ENCODE peak calls at places on chromosomes 3 and 15, in nine cellular contexts. J is neural crest cell, Q is HFF-Myc, O is tibial nerve, D is mesothelial cell of epicardium, Z is psoas muscle, Y is heart left ventricle, X is GM10248, P is B cell. K is an unnamed sample.

GRCh38 chr3:140931801-140932200 is 9.8 kb upstream of the SLC25A36 start:
- DNase-seq in J (no peak), Q (no peak), O (no peak), D (no peak), Z (no peak), Y (no peak), X (no peak), P (no peak), K (no peak)

GRCh38 chr15:48058371-48058770 is 62.4 kb upstream of the SLC24A5 start:
- DNase-seq in J (no peak), Q (no peak), O (no peak), D (no peak), Z (no peak), Y (no peak), X (no peak), P (no peak), K (no peak)

GRCh38 chr3:123094492-123094891 is 27.7 kb downstream of the PDIA5 start:
- DNase-seq in J (no peak), Q (no peak), O (no peak), D (no peak), Z (no peak), Y (peak; percentile 10), X (no peak), P (no peak), K (no peak)

GRCh38 chr3:144059481-144059880 is 87.9 kb downstream of the DIPK2A start:
- DNase-seq in J (no peak), Q (no peak), O (no peak), D (no peak), Z (no peak), Y (no peak), X (no peak), P (no peak), K (no peak)

GRCh38 chr3:129122697-129123055 is 1.1 kb upstream of the RAB43 start:
- DNase-seq in J (no peak), Q (no peak), O (no peak), D (peak; percentile 53), Z (no peak), Y (no peak), X (no peak), P (peak; percentile 32), K (no peak)

GRCh38 chr15:80106051-80106450 is 46.6 kb downstream of the ZFAND6 start:
- DNase-seq in J (no peak), Q (no peak), O (no peak), D (no peak), Z (no peak), Y (no peak), X (no peak), P (no peak), K (no peak)

GRCh38 chr3:105553851-105554250 is 187.1 kb downstream of the ALCAM start:
- DNase-seq in J (no peak), Q (no peak), O (no peak), D (no peak), Z (no peak), Y (no peak), X (no peak), P (no peak), K (no peak)

GRCh38 chr3:182078929-182079328 is 367.2 kb downstream of the SOX2 start:
- DNase-seq in J (no peak), Q (no peak), O (no peak), D (no peak), Z (no peak), Y (no peak), X (no peak), P (no peak), K (no peak)

GRCh38 chr15:91853968-91854943 is 748 bp downstream of the SLCO3A1 start:
- DNase-seq in J (peak; percentile 35), Q (no peak), O (no peak), D (no peak), Z (peak; percentile 68), Y (peak; percentile 62), X (no peak), P (peak; percentile 19), K (peak; percentile 43)

GRCh38 chr3:152203677-152204076 is 65.1 kb upstream of the MBNL1 start:
- DNase-seq in J (no peak), Q (no peak), O (no peak), D (no peak), Z (no peak), Y (no peak), X (no peak), P (no peak), K (no peak)

GRCh38 chr3:188595890-188596376 is 442.0 kb downstream of the LPP start:
- DNase-seq in J (no peak), Q (peak; percentile 57), O (no peak), D (no peak), Z (no peak), Y (no peak), X (no peak), P (no peak), K (no peak)

GRCh38 chr3:179840985-179841384 is 188.1 kb downstream of the USP13 start:
- DNase-seq in J (no peak), Q (peak; percentile 12), O (no peak), D (peak; percentile 44), Z (no peak), Y (peak; percentile 30), X (no peak), P (no peak), K (no peak)

GRCh38 chr3:150077581-150078247 is 107.0 kb upstream of the PFN2 start:
- DNase-seq in J (no peak), Q (no peak), O (no peak), D (no peak), Z (no peak), Y (no peak), X (no peak), P (no peak), K (no peak)

GRCh38 chr3:41716391-41716910 is 245.5 kb downstream of the ULK4 start:
- DNase-seq in J (no peak), Q (no peak), O (no peak), D (no peak), Z (no peak), Y (no peak), X (no peak), P (no peak), K (no peak)

GRCh38 chr3:11077466-11077865 is 76.8 kb upstream of the HRH1 start:
- DNase-seq in J (no peak), Q (no peak), O (no peak), D (no peak), Z (no peak), Y (no peak), X (no peak), P (no peak), K (no peak)

GRCh38 chr3:197539651-197540051 is 16.1 kb downstream of the BDH1 start:
- DNase-seq in J (no peak), Q (no peak), O (no peak), D (no peak), Z (no peak), Y (no peak), X (no peak), P (no peak), K (no peak)
- TF ChIP-seq CTCF in J (no peak), Q (no peak), O (no peak), D (no peak), Z (no peak), Y (no peak), X (no peak), P (no peak), K (no peak)

DNA sequence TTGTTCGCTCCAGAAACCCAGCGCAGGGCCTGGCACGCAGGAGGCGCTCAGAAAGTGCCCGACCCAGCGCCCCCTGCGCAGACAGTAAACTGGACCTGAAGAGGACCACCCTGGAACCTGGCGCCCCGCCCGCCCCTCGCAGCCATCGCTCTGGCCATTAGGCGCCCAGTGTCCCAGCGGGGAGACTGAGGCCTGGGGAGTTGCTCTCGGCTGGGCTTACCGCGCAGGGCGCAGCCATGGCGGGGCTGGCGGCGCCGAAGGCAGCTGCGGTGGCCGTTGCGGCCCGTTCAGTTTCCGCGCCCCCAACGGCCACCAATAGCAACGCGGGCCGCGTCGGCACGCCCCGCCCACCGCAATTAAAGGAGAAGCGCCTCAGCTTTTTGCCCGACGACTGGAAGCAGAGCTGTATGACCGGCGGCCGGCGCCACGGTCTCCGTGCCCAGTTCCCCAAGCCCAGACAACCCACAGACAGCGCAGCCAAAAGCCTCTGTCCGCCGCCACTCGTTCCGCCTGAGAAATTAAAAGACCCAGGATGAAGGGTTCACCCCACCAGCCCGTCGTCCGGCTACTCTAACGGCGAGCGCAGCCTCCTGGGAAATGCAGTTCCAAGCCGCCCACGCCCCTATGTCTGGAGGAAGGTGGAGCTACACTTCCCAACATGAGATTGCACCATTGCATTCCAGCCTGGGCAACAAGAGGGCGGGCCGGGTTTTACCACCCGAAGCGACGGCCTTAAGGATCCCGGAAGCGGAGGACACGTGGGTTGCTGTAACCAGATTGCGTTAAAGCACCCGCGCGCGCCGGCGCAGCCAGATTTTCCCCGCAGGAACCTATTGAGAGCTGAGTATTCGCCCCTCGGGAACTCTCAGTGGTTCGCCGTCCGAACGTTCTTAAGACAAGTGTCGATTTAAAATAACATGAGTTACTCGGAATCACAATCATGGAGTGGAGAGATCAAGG is at the start of gene POC1A:
- DNase-seq in J (peak; percentile 88), Q (peak; percentile 96), O (peak; percentile 96), D (peak; percentile 91), Z (peak; percentile 96), Y (peak; percentile 97), X (peak; percentile 92), P (peak; percentile 91), K (peak; percentile 81)
- TF ChIP-seq CTCF in J (no peak), Q (no peak), O (peak; percentile 5), D (no peak), Z (no peak), Y (no peak), X (no peak), P (peak; percentile 13), K (no peak)

DNA sequence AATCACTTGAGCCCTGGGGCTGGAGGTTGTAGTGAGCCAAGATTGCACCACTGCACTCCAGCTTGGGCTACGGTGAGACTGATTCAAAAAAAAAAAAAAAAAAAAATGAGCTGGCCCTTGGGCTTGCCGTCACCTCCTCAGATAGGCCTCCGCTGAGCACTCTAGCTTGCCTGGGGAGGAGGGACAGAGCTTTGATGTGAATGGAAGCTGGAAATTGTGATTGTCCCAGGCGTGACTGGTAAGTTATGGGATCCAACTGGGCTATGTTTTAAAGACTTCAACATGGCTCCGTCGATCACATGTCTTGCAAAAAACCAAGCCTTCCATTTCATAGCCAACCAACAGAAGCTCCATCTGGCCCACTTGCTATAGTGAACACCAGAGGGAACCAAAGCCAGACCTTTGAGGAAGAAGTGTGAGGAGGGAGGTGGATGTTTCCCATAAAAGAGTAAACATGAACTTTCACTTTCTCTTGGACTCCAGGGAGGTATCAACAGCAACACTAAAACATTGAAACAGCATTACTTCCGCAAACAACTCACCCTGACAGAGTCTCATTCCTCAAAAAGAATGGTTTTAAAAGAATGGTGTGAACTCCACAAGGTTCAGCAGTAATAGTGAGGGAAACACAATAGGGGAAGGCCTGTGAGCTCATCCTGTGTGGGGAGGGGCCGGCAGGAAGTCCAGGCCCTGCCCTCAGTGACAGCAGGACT is 59.3 kb upstream of the IL12A start:
- DNase-seq in J (no peak), Q (peak; percentile 44), O (no peak), D (no peak), Z (peak; percentile 20), Y (no peak), X (peak; percentile 55), P (peak; percentile 12), K (no peak)
- TF ChIP-seq CTCF in J (no peak), Q (peak; percentile 51), O (no peak), D (no peak), Z (peak; percentile 9), Y (peak; percentile 40), X (peak; percentile 46), P (no peak), K (peak; percentile 8)

DNA sequence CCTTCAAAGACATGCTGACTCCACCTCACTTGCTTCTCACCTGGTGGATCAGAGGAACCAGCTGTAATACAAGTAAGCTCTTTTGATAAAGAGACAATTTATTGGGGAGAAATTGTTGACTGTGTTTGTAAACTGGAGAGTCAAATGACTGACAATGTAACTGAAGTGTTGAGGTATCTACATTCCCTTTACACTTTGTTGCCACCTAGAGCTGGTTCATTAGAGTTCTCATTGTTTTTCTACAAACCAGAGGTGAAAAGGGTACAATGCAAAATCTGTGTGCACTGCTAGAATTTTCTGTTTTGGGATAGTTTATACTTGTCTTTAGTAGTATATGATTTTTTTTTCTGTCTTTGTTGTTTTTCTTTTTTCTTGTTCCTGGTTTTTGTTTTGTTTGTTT is 8.7 kb upstream of the LRRC58 start:
- DNase-seq in J (no peak), Q (no peak), O (no peak), D (no peak), Z (no peak), Y (no peak), X (no peak), P (no peak), K (no peak)
- TF ChIP-seq CTCF in J (no peak), Q (no peak), O (no peak), D (no peak), Z (no peak), Y (no peak), X (peak; percentile 14), P (no peak), K (no peak)

K was measured in progenitor cell of endocrine pancreas.